ENCODE peak calls at places on chromosomes 3 and 15, in nine cellular contexts. T is NCI-H82, V is COR-L47, G is tibial nerve, P is SK-MEL-5, L is RPMI7951, S is D341Med, Z is Peyer's patch, E is NCI-H1092 treated with DMSO at 0.1 percent for 48 hours. Q is an unnamed sample.

GRCh38 chr15:20352241-20353200 is 189.1 kb downstream of the GOLGA6L6 start:
- DNase-seq in T (no peak), V (no peak), G (no peak), P (no peak), L (no peak), S (no peak), Z (peak), E (no peak), Q (no peak)

GRCh38 chr3:45035441-45036301 is 9.6 kb downstream of the CLEC3B start:
- DNase-seq in T (peak), V (no peak), G (no peak), P (no peak), L (no peak), S (no peak), Z (no peak), E (no peak), Q (no peak)

GRCh38 chr3:140896997-140897396 is 44.6 kb upstream of the SLC25A36 start:
- DNase-seq in T (no peak), V (no peak), G (no peak), P (no peak), L (peak), S (no peak), Z (no peak), E (no peak), Q (no peak)

GRCh38 chr3:33218446-33219174 is at the start of gene SUSD5:
- DNase-seq in T (peak), V (peak), G (no peak), P (peak), L (peak), S (peak), Z (no peak), E (peak), Q (peak)

GRCh38 chr3:12662593-12663310 is 1.2 kb downstream of the RAF1 start:
- DNase-seq in T (peak), V (no peak), G (no peak), P (no peak), L (peak), S (peak), Z (no peak), E (peak), Q (no peak)

GRCh38 chr15:57626713-57627440 is 35.2 kb downstream of the MYZAP start:
- DNase-seq in T (no peak), V (peak), G (no peak), P (no peak), L (no peak), S (no peak), Z (no peak), E (peak), Q (no peak)

GRCh38 chr3:189160519-189161309 is 11.1 kb upstream of the TPRG1 start:
- DNase-seq in T (no peak), V (no peak), G (no peak), P (no peak), L (no peak), S (no peak), Z (no peak), E (no peak), Q (no peak)

GRCh38 chr15:89299896-89300295 is 34.7 kb downstream of the POLG start:
- DNase-seq in T (no peak), V (no peak), G (no peak), P (peak), L (peak), S (no peak), Z (no peak), E (no peak), Q (no peak)

GRCh38 chr15:53193149-53193548 is 403.0 kb upstream of the ONECUT1 start:
- DNase-seq in T (no peak), V (no peak), G (no peak), P (peak), L (peak), S (no peak), Z (no peak), E (no peak), Q (no peak)

GRCh38 chr3:178131801-178132200 is 404.4 kb upstream of the KCNMB2 start:
- DNase-seq in T (no peak), V (no peak), G (no peak), P (no peak), L (no peak), S (no peak), Z (no peak), E (no peak), Q (no peak)

GRCh38 chr15:40894689-40895308 is 549 bp downstream of the VPS18 start:
- DNase-seq in T (peak), V (peak), G (no peak), P (peak), L (peak), S (peak), Z (peak), E (peak), Q (peak)

GRCh38 chr15:46701347-46701746 is 1016.0 kb upstream of the SEMA6D start:
- DNase-seq in T (no peak), V (no peak), G (no peak), P (no peak), L (no peak), S (no peak), Z (no peak), E (no peak), Q (no peak)

GRCh38 chr15:88882745-88883144 is 12.6 kb downstream of the HAPLN3 start:
- DNase-seq in T (no peak), V (no peak), G (no peak), P (no peak), L (peak), S (no peak), Z (no peak), E (no peak), Q (no peak)

Q was measured in GM06990.